ENCODE peak calls at places on chromosomes 5 and 9, in eight cellular contexts. M is CD8-positive, alpha-beta memory T cell; K is tibial artery; E is aorta; Q is RWPE2; N is A673; L is psoas muscle; O is naive thymus-derived CD4-positive, alpha-beta T cell. V is an unnamed sample.

GRCh38 chr5:15105799-15106393 is 234.3 kb upstream of the ANKH start:
- DNase-seq in N (peak; percentile 70), E (no peak), Q (no peak), L (no peak), K (no peak), M (peak; percentile 1), O (peak; percentile 6), V (no peak)

GRCh38 chr5:31186672-31187267 is 6.7 kb upstream of the CDH6 start:
- DNase-seq in O (no peak), N (peak; percentile 75), K (no peak), M (no peak), Q (no peak), E (no peak), L (no peak), V (no peak)

GRCh38 chr5:139755892-139756671 is 39.5 kb upstream of the PSD2 start:
- DNase-seq in E (no peak), N (no peak), K (no peak), L (no peak), O (no peak), Q (peak; percentile 52), M (no peak), V (no peak)

GRCh38 chr9:111483419-111483861 is 743 bp downstream of the ECPAS start:
- DNase-seq in E (no peak), M (peak; percentile 32), L (no peak), Q (no peak), O (peak; percentile 55), K (no peak), N (peak; percentile 74), V (peak; percentile 57)

GRCh38 chr5:69213513-69214215 is 21.0 kb upstream of the CDK7 start:
- DNase-seq in M (no peak), K (no peak), N (no peak), O (no peak), Q (no peak), E (no peak), L (no peak), V (no peak)

GRCh38 chr5:147369742-147370374 is 135.0 kb downstream of the STK32A start:
- DNase-seq in M (no peak), O (no peak), N (no peak), Q (no peak), E (no peak), K (no peak), L (no peak), V (no peak)

GRCh38 chr5:73338201-73339126 is 110.1 kb downstream of the FOXD1 start:
- DNase-seq in K (peak; percentile 20), E (no peak), Q (no peak), L (no peak), N (no peak), M (no peak), O (no peak), V (no peak)

GRCh38 chr9:79154806-79155205 is 417.0 kb upstream of the TLE4 start:
- DNase-seq in E (no peak), L (no peak), M (no peak), N (no peak), K (no peak), O (no peak), Q (no peak), V (no peak)

GRCh38 chr5:175718401-175719108 is 60.7 kb downstream of the HRH2 start:
- DNase-seq in E (no peak), O (peak; percentile 52), L (peak; percentile 49), Q (peak; percentile 19), N (peak; percentile 37), K (peak; percentile 45), M (no peak), V (peak; percentile 40)

GRCh38 chr5:169302491-169303118 is 1.7 kb upstream of the SLIT3 start:
- DNase-seq in O (peak; percentile 3), L (peak; percentile 67), N (peak; percentile 70), Q (no peak), E (peak; percentile 83), M (peak; percentile 35), K (peak; percentile 74), V (peak; percentile 64)

GRCh38 chr9:34686732-34687131 is 4.3 kb downstream of the CCL19 start:
- DNase-seq in O (no peak), Q (no peak), L (no peak), E (no peak), M (no peak), N (no peak), K (no peak), V (no peak)

GRCh38 chr9:124284237-124284831 is 26.6 kb downstream of the NEK6 start:
- DNase-seq in O (no peak), M (no peak), N (no peak), E (no peak), L (no peak), K (no peak), Q (no peak), V (peak; percentile 55)

GRCh38 chr5:150311015-150311692 is 8.4 kb upstream of the ARSI start:
- DNase-seq in O (no peak), M (no peak), K (no peak), E (no peak), L (no peak), Q (no peak), N (no peak), V (no peak)

GRCh38 chr9:110700953-110701352 is 32.4 kb downstream of the MUSK start:
- DNase-seq in Q (no peak), L (no peak), M (no peak), K (no peak), O (no peak), E (no peak), N (no peak), V (no peak)

GRCh38 chr5:62167651-62168050 is 138.4 kb upstream of the KIF2A start:
- DNase-seq in L (no peak), E (no peak), M (no peak), K (no peak), N (no peak), O (no peak), Q (no peak), V (no peak)

GRCh38 chr5:142922223-142922952 is 152.2 kb downstream of the ARHGAP26 start:
- DNase-seq in Q (no peak), N (peak; percentile 61), K (no peak), L (no peak), M (no peak), E (no peak), O (no peak), V (no peak)

GRCh38 chr9:112925058-112925641 is 34.5 kb upstream of the SLC46A2 start:
- DNase-seq in E (no peak), O (no peak), Q (no peak), K (no peak), L (no peak), N (peak; percentile 60), M (no peak), V (no peak)

GRCh38 chr5:39253211-39253610 is 33.8 kb upstream of the FYB1 start:
- DNase-seq in E (no peak), Q (no peak), M (no peak), L (no peak), K (no peak), O (no peak), N (no peak), V (no peak)

GRCh38 chr9:118271936-118272335 is 567.7 kb downstream of the TLR4 start:
- DNase-seq in L (no peak), M (no peak), E (no peak), Q (no peak), N (no peak), K (no peak), O (no peak), V (no peak)

GRCh38 chr5:161546463-161547301 is at the start of gene GABRB2:
- DNase-seq in L (peak; percentile 54), N (peak; percentile 48), Q (no peak), E (peak; percentile 63), O (peak; percentile 3), M (no peak), K (peak; percentile 38), V (peak; percentile 38)

GRCh38 chr5:80672140-80672736 is 17.5 kb upstream of the DHFR start:
- DNase-seq in E (peak; percentile 80), N (peak; percentile 83), Q (no peak), O (peak; percentile 55), K (peak; percentile 73), M (peak; percentile 44), L (peak; percentile 53), V (peak; percentile 58)

GRCh38 chr5:178279723-178280438 is 47.3 kb upstream of the PHYKPL start:
- DNase-seq in Q (peak; percentile 81), E (peak; percentile 93), M (no peak), O (peak; percentile 50), K (peak; percentile 71), L (peak; percentile 88), N (peak; percentile 52), V (peak; percentile 93)

GRCh38 chr5:163379298-163380155 is 57.9 kb upstream of the CCNG1 start:
- DNase-seq in N (peak; percentile 33), M (no peak), E (no peak), Q (no peak), K (no peak), L (no peak), O (no peak), V (no peak)

GRCh38 chr5:16140944-16141343 is 38.6 kb downstream of the MARCHF11 start:
- DNase-seq in Q (no peak), E (no peak), O (no peak), M (no peak), N (no peak), L (no peak), K (no peak), V (no peak)

GRCh38 chr5:172798422-172799215 is 27.6 kb upstream of the DUSP1 start:
- DNase-seq in O (no peak), N (no peak), Q (no peak), L (peak; percentile 38), K (peak; percentile 84), E (peak; percentile 81), M (no peak), V (no peak)

DNA sequence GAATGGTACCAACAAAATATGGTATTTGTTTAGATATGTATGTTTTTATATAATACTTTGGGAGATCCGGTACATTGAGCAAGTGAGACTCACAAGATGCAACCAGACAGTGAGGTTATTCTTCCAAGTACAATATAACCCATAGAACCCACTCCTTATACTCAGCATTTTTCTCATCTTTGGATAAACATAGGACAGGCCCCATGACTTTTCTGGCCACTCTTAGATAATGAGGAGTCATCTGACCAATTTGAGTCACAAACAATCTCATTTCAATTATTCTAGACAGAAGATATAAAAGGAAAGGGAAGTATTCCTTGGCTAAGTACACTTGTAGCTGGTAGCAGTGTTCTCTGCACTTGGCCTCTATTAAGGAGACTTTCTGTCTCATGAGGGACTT is 150.2 kb downstream of the SGCD start:
- DNase-seq in E (no peak), M (no peak), L (no peak), Q (no peak), O (no peak), N (no peak), K (no peak), V (no peak)
- H3K4me1 ChIP-seq in E (no peaks in the 10 kb centered on the region), M (no peaks in the 10 kb centered on the region), L (peaks cover 62% of the 10 kb centered on the region), Q (peaks cover 12% of the 10 kb centered on the region), O (no peaks in the 10 kb centered on the region), N (no peaks in the 10 kb centered on the region), K (no peaks in the 10 kb centered on the region), V (peaks cover 45% of the 10 kb centered on the region)

GRCh38 chr9:120391691-120392090 is 188.3 kb downstream of the CDK5RAP2 start:
- DNase-seq in O (no peak), M (no peak), N (no peak), L (no peak), E (no peak), K (no peak), Q (no peak), V (no peak)
- H3K4me1 ChIP-seq in O (peaks cover 11% of the 10 kb centered on the region), M (peaks cover 14% of the 10 kb centered on the region), N (no peaks in the 10 kb centered on the region), L (peaks cover 8% of the 10 kb centered on the region), E (no peaks in the 10 kb centered on the region), K (no peaks in the 10 kb centered on the region), Q (peaks cover 14% of the 10 kb centered on the region), V (peaks cover 11% of the 10 kb centered on the region)

GRCh38 chr5:37839441-37840035 is 303 bp downstream of the GDNF start:
- DNase-seq in E (no peak), Q (no peak), K (no peak), O (no peak), N (peak; percentile 83), L (peak; percentile 52), M (no peak), V (peak; percentile 46)
- H3K4me1 ChIP-seq in E (no peaks in the 10 kb centered on the region), Q (peaks cover 3% of the 10 kb centered on the region), K (no peaks in the 10 kb centered on the region), O (peaks cover 4% of the 10 kb centered on the region), N (peaks cover 32% of the 10 kb centered on the region), L (peaks cover 3% of the 10 kb centered on the region), M (peaks cover 8% of the 10 kb centered on the region), V (peaks cover 50% of the 10 kb centered on the region)

GRCh38 chr9:137316012-137316981 is 14.2 kb upstream of the NRARP start:
- DNase-seq in N (peak; percentile 56), E (peak; percentile 55), Q (no peak), K (no peak), L (no peak), O (no peak), M (no peak), V (peak; percentile 72)
- H3K4me1 ChIP-seq in N (peaks cover 21% of the 10 kb centered on the region), E (no peaks in the 10 kb centered on the region), Q (peaks cover 5% of the 10 kb centered on the region), K (no peaks in the 10 kb centered on the region), L (peaks cover 9% of the 10 kb centered on the region), O (no peaks in the 10 kb centered on the region), M (peaks cover 10% of the 10 kb centered on the region), V (peaks cover 69% of the 10 kb centered on the region)